ENCODE peak calls at places on chromosome 20, in six cellular contexts. F is A549, R is Peyer's patch, D is HCT116, E is cardiac fibroblast, L is keratinocyte. O is an unnamed sample.

GRCh38 chr20:50153153-50153499 is 397 bp downstream of the PEDS1 start:
- DNase-seq in R (peak), E (no peak), L (no peak), D (no peak), F (no peak), O (no peak)

GRCh38 chr20:31833130-31833930 is 12.1 kb downstream of the FOXS1 start:
- DNase-seq in F (peak), D (peak), L (no peak), R (peak), E (peak), O (peak)

GRCh38 chr20:51497542-51498467 is 44.7 kb downstream of the NFATC2 start:
- DNase-seq in L (no peak), E (peak), D (no peak), R (peak), F (no peak), O (no peak)

GRCh38 chr20:36497856-36498255 is 43.5 kb upstream of the MYL9 start:
- DNase-seq in R (no peak), L (no peak), D (no peak), F (no peak), E (peak), O (no peak)

GRCh38 chr20:14685179-14685578 is 347.8 kb upstream of the FLRT3 start:
- DNase-seq in F (no peak), L (no peak), E (no peak), D (no peak), R (no peak), O (no peak)

GRCh38 chr20:36094497-36094896 is 60.0 kb upstream of the EPB41L1 start:
- DNase-seq in D (no peak), E (peak), R (no peak), F (peak), L (no peak), O (peak)

GRCh38 chr20:17449039-17449438 is 82.1 kb downstream of the BFSP1 start:
- DNase-seq in F (no peak), R (no peak), L (no peak), E (no peak), D (no peak), O (no peak)

GRCh38 chr20:35264755-35265154 is 13.2 kb downstream of the MMP24OS start:
- DNase-seq in F (peak), E (no peak), D (no peak), R (no peak), L (no peak), O (peak)

GRCh38 chr20:46157625-46158024 is 39.5 kb downstream of the CD40 start:
- DNase-seq in D (no peak), L (no peak), E (no peak), R (no peak), F (no peak), O (no peak)

GRCh38 chr20:6525447-6526303 is 241.8 kb upstream of the BMP2 start:
- DNase-seq in R (no peak), E (peak), D (no peak), L (no peak), F (no peak), O (peak)

GRCh38 chr20:9200620-9201019 is 131.7 kb downstream of the PLCB4 start:
- DNase-seq in L (no peak), E (peak), F (peak), R (no peak), D (peak), O (no peak)

GRCh38 chr20:37358366-37359150 is 12.6 kb downstream of the SRC start:
- DNase-seq in D (no peak), E (no peak), R (no peak), L (peak), F (no peak), O (peak)

GRCh38 chr20:37095108-37095608 is 639 bp downstream of the RBL1 start:
- DNase-seq in E (peak), D (no peak), L (no peak), F (peak), R (no peak), O (peak)

GRCh38 chr20:33187491-33187890 is 19.5 kb downstream of the BPIFA2 start:
- DNase-seq in D (no peak), E (no peak), R (no peak), L (no peak), F (no peak), O (no peak)

GRCh38 chr20:4776079-4776630 is 54.4 kb downstream of the PRND start:
- DNase-seq in D (no peak), L (no peak), F (no peak), R (no peak), E (no peak), O (no peak)

GRCh38 chr20:45994761-45995160 is 13.9 kb upstream of the MMP9 start:
- DNase-seq in L (no peak), R (no peak), D (no peak), F (no peak), E (no peak), O (no peak)

GRCh38 chr20:4661191-4661590 is 60.5 kb upstream of the PRND start:
- DNase-seq in D (no peak), E (no peak), R (peak), L (no peak), F (no peak), O (no peak)

GRCh38 chr20:51487525-51488279 is 54.8 kb downstream of the NFATC2 start:
- DNase-seq in L (peak), D (peak), E (peak), F (peak), R (no peak), O (no peak)

GRCh38 chr20:19746396-19746795 is 11.7 kb upstream of the RIN2 start:
- DNase-seq in F (no peak), R (no peak), D (no peak), E (no peak), L (no peak), O (no peak)

GRCh38 chr20:36997121-36997520 is 45.6 kb upstream of the SAMHD1 start:
- DNase-seq in L (no peak), E (no peak), R (no peak), F (no peak), D (no peak), O (no peak)

GRCh38 chr20:23245553-23246128 is 105.0 kb upstream of the NXT1 start:
- DNase-seq in R (no peak), E (peak), D (no peak), L (no peak), F (peak), O (peak)

GRCh38 chr20:57090590-57091560 is 175.6 kb downstream of the BMP7 start:
- DNase-seq in L (no peak), F (no peak), R (no peak), D (no peak), E (no peak), O (no peak)

GRCh38 chr20:32190608-32191415 is 16.7 kb downstream of the PLAGL2 start:
- DNase-seq in D (no peak), E (no peak), L (no peak), R (no peak), F (no peak), O (peak)

GRCh38 chr20:56845546-56846081 is 216.5 kb downstream of the TFAP2C start:
- DNase-seq in F (no peak), D (no peak), L (no peak), R (no peak), E (no peak), O (no peak)

GRCh38 chr20:13148402-13148801 is 72.7 kb upstream of the ISM1 start:
- DNase-seq in F (no peak), R (no peak), E (no peak), D (no peak), L (no peak), O (no peak)

GRCh38 chr20:43442310-43442880 is 15.3 kb upstream of the SRSF6 start:
- DNase-seq in L (no peak), R (no peak), D (no peak), F (peak), E (peak), O (peak)

GRCh38 chr20:63830821-63831593 is at the start of gene ZBTB46:
- DNase-seq in F (no peak), R (no peak), L (no peak), E (peak), D (no peak), O (peak)

GRCh38 chr20:47330933-47331708 is 25.4 kb downstream of the ZMYND8 start:
- DNase-seq in D (peak), F (peak), R (no peak), L (no peak), E (peak), O (no peak)

GRCh38 chr20:39862613-39863012 is 826.4 kb downstream of the MAFB start:
- DNase-seq in E (no peak), F (no peak), L (no peak), R (no peak), D (no peak), O (no peak)

GRCh38 chr20:49668181-49668877 is 45.3 kb downstream of the B4GALT5 start:
- DNase-seq in F (no peak), L (no peak), E (no peak), D (no peak), R (peak), O (no peak)

GRCh38 chr20:35539756-35540212 is 2.1 kb upstream of the ERGIC3 start:
- DNase-seq in D (no peak), E (peak), F (peak), R (peak), L (no peak), O (peak)

GRCh38 chr20:53331151-53331973 is 262.3 kb downstream of the ZNF217 start:
- DNase-seq in D (peak), R (no peak), E (peak), L (no peak), F (peak), O (peak)
- H3K4me3 ChIP-seq in D (no peak), R (no peak), E (no peak), L (no peak), F (no peak), O (no peak)

GRCh38 chr20:25308671-25309394 is 60.9 kb downstream of the PYGB start:
- DNase-seq in R (no peak), F (peak), D (peak), L (no peak), E (peak), O (no peak)
- H3K4me3 ChIP-seq in R (no peak), F (peak), D (peak), L (no peak), E (no peak), O (no peak)

DNA sequence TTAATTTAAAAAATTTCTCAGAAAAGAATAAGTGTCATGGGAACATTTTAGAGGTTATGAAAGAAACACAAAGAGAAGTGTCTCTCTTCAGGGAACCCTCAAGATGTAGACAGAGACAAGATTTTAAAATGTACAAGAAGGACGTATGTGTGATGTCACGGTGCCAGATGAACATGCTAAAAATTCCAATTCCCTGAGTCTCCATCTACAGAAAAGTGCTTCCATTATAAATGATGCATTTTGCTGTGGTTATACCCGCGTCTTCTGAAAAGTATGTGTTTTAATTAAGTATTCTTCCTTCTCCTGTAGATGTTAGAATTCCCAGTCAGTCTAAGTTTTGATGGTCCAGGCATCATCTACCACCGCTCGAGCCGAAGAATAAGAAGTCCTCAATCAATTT is 489.1 kb downstream of the PREX1 start:
- DNase-seq in R (no peak), D (no peak), L (no peak), E (peak), F (no peak), O (no peak)
- H3K4me3 ChIP-seq in R (no peak), D (no peak), L (no peak), E (no peak), F (no peak), O (no peak)

GRCh38 chr20:1912056-1912455 is 16.8 kb downstream of the SIRPA start:
- DNase-seq in R (no peak), F (no peak), E (no peak), D (no peak), L (peak), O (no peak)
- H3K4me3 ChIP-seq in R (no peak), F (no peak), E (no peak), D (no peak), L (peak), O (no peak)

O was measured in H7.